ENCODE peak calls at places on chromosomes 4 and X, in ten cellular contexts. One of them, this sample, is unnamed. For H3K4me1, the result is how much of the 10 kb centered on the place peaks cover.

GRCh38 chr4:1355378-1355777 is 8.4 kb downstream of the UVSSA start:
- DNase-seq in ovary: no peak
- DNase-seq in HCT116: no peak
- DNase-seq in IMR-90: no peak
- DNase-seq in heart left ventricle: no peak
- DNase-seq in transverse colon: no peak
- DNase-seq in suprapubic skin: no peak
- DNase-seq in upper lobe of left lung: no peak
- DNase-seq in GM12878: no peak
- DNase-seq in testis: no peak
- DNase-seq in this sample: no peak

GRCh38 chr4:158845166-158846041 is 76.6 kb downstream of the FNIP2 start:
- DNase-seq in ovary: no peak
- DNase-seq in HCT116: no peak
- DNase-seq in IMR-90: no peak
- DNase-seq in heart left ventricle: no peak
- DNase-seq in transverse colon: no peak
- DNase-seq in suprapubic skin: no peak
- DNase-seq in upper lobe of left lung: peak
- DNase-seq in GM12878: no peak
- DNase-seq in testis: no peak
- DNase-seq in this sample: no peak

GRCh38 chrX:133783273-133783672 is 202.1 kb downstream of the GPC3 start:
- DNase-seq in ovary: no peak
- DNase-seq in HCT116: no peak
- DNase-seq in IMR-90: no peak
- DNase-seq in heart left ventricle: no peak
- DNase-seq in transverse colon: no peak
- DNase-seq in suprapubic skin: no peak
- DNase-seq in upper lobe of left lung: no peak
- DNase-seq in GM12878: peak
- DNase-seq in testis: no peak
- DNase-seq in this sample: no peak

GRCh38 chr4:32462944-32463343 is 1742.8 kb downstream of the PCDH7 start:
- DNase-seq in ovary: no peak
- DNase-seq in HCT116: peak
- DNase-seq in IMR-90: peak
- DNase-seq in heart left ventricle: no peak
- DNase-seq in transverse colon: no peak
- DNase-seq in suprapubic skin: no peak
- DNase-seq in upper lobe of left lung: no peak
- DNase-seq in GM12878: no peak
- DNase-seq in testis: peak
- DNase-seq in this sample: no peak

GRCh38 chrX:2500681-2501151 is at the start of the genes DHRSX and ZBED1:
- DNase-seq in ovary: peak
- DNase-seq in HCT116: no peak
- DNase-seq in IMR-90: no peak
- DNase-seq in heart left ventricle: peak
- DNase-seq in transverse colon: peak
- DNase-seq in suprapubic skin: no peak
- DNase-seq in upper lobe of left lung: peak
- DNase-seq in GM12878: no peak
- DNase-seq in testis: no peak
- DNase-seq in this sample: peak

GRCh38 chrX:19857131-19857530 is 30.3 kb downstream of the SH3KBP1 start:
- DNase-seq in ovary: no peak
- DNase-seq in HCT116: no peak
- DNase-seq in IMR-90: no peak
- DNase-seq in heart left ventricle: no peak
- DNase-seq in transverse colon: no peak
- DNase-seq in suprapubic skin: no peak
- DNase-seq in upper lobe of left lung: no peak
- DNase-seq in GM12878: no peak
- DNase-seq in testis: no peak
- DNase-seq in this sample: no peak

GRCh38 chr4:87669373-87669772 is 19.3 kb downstream of the DMP1 start:
- DNase-seq in ovary: no peak
- DNase-seq in HCT116: no peak
- DNase-seq in IMR-90: no peak
- DNase-seq in heart left ventricle: no peak
- DNase-seq in transverse colon: no peak
- DNase-seq in suprapubic skin: no peak
- DNase-seq in upper lobe of left lung: no peak
- DNase-seq in GM12878: no peak
- DNase-seq in testis: no peak
- DNase-seq in this sample: no peak

GRCh38 chr4:154916068-154916467 is 135.0 kb downstream of the RBM46 start:
- DNase-seq in ovary: no peak
- DNase-seq in HCT116: no peak
- DNase-seq in IMR-90: no peak
- DNase-seq in heart left ventricle: no peak
- DNase-seq in transverse colon: no peak
- DNase-seq in suprapubic skin: no peak
- DNase-seq in upper lobe of left lung: no peak
- DNase-seq in GM12878: no peak
- DNase-seq in testis: no peak
- DNase-seq in this sample: no peak

GRCh38 chrX:135596495-135596894 is 76.0 kb downstream of the INTS6L start:
- DNase-seq in ovary: no peak
- DNase-seq in HCT116: peak
- DNase-seq in IMR-90: peak
- DNase-seq in heart left ventricle: peak
- DNase-seq in transverse colon: peak
- DNase-seq in suprapubic skin: no peak
- DNase-seq in upper lobe of left lung: no peak
- DNase-seq in GM12878: no peak
- DNase-seq in testis: peak
- DNase-seq in this sample: peak

GRCh38 chr4:104868942-104869341 is 277.7 kb upstream of the TET2 start:
- DNase-seq in ovary: no peak
- DNase-seq in HCT116: no peak
- DNase-seq in IMR-90: no peak
- DNase-seq in heart left ventricle: no peak
- DNase-seq in transverse colon: no peak
- DNase-seq in suprapubic skin: no peak
- DNase-seq in upper lobe of left lung: no peak
- DNase-seq in GM12878: peak
- DNase-seq in testis: no peak
- DNase-seq in this sample: no peak

GRCh38 chrX:17846045-17846444 is 15.1 kb downstream of the RAI2 start:
- DNase-seq in ovary: no peak
- DNase-seq in HCT116: no peak
- DNase-seq in IMR-90: no peak
- DNase-seq in heart left ventricle: no peak
- DNase-seq in transverse colon: no peak
- DNase-seq in suprapubic skin: no peak
- DNase-seq in upper lobe of left lung: peak
- DNase-seq in GM12878: no peak
- DNase-seq in testis: no peak
- DNase-seq in this sample: no peak

GRCh38 chr4:36316544-36317082 is 35.2 kb downstream of the DTHD1 start:
- DNase-seq in ovary: no peak
- DNase-seq in HCT116: no peak
- DNase-seq in IMR-90: peak
- DNase-seq in heart left ventricle: no peak
- DNase-seq in transverse colon: no peak
- DNase-seq in suprapubic skin: no peak
- DNase-seq in upper lobe of left lung: no peak
- DNase-seq in GM12878: no peak
- DNase-seq in testis: no peak
- DNase-seq in this sample: no peak

GRCh38 chrX:3550160-3550765 is 163.2 kb downstream of the PRKX start:
- DNase-seq in ovary: no peak
- DNase-seq in HCT116: no peak
- DNase-seq in IMR-90: no peak
- DNase-seq in heart left ventricle: no peak
- DNase-seq in transverse colon: peak
- DNase-seq in suprapubic skin: no peak
- DNase-seq in upper lobe of left lung: no peak
- DNase-seq in GM12878: no peak
- DNase-seq in testis: no peak
- DNase-seq in this sample: no peak

GRCh38 chrX:139204576-139204902 is 326.0 kb upstream of the F9 start:
- DNase-seq in ovary: no peak
- DNase-seq in HCT116: no peak
- DNase-seq in IMR-90: no peak
- DNase-seq in heart left ventricle: no peak
- DNase-seq in transverse colon: no peak
- DNase-seq in suprapubic skin: no peak
- DNase-seq in upper lobe of left lung: no peak
- DNase-seq in GM12878: no peak
- DNase-seq in testis: no peak
- DNase-seq in this sample: no peak

GRCh38 chr4:136400829-136401228 is 1131.5 kb downstream of the PCDH18 start:
- DNase-seq in ovary: no peak
- DNase-seq in HCT116: no peak
- DNase-seq in IMR-90: no peak
- DNase-seq in heart left ventricle: no peak
- DNase-seq in transverse colon: no peak
- DNase-seq in suprapubic skin: no peak
- DNase-seq in upper lobe of left lung: no peak
- DNase-seq in GM12878: no peak
- DNase-seq in testis: no peak
- DNase-seq in this sample: no peak
- TF ChIP-seq CTCF in ovary: no peak
- TF ChIP-seq CTCF in HCT116: no peak
- TF ChIP-seq CTCF in IMR-90: no peak
- TF ChIP-seq CTCF in heart left ventricle: no peak
- TF ChIP-seq CTCF in transverse colon: no peak
- TF ChIP-seq CTCF in suprapubic skin: no peak
- TF ChIP-seq CTCF in upper lobe of left lung: no peak
- TF ChIP-seq CTCF in GM12878: no peak
- TF ChIP-seq CTCF in testis: no peak
- TF ChIP-seq CTCF in this sample: no peak

GRCh38 chrX:65695849-65696248 is 28.4 kb downstream of the MSN start:
- DNase-seq in ovary: no peak
- DNase-seq in HCT116: no peak
- DNase-seq in IMR-90: no peak
- DNase-seq in heart left ventricle: no peak
- DNase-seq in transverse colon: no peak
- DNase-seq in suprapubic skin: no peak
- DNase-seq in upper lobe of left lung: no peak
- DNase-seq in GM12878: no peak
- DNase-seq in testis: no peak
- DNase-seq in this sample: no peak

GRCh38 chrX:65696613-65697012 is 29.2 kb downstream of the MSN start:
- DNase-seq in ovary: no peak
- DNase-seq in HCT116: no peak
- DNase-seq in IMR-90: no peak
- DNase-seq in heart left ventricle: no peak
- DNase-seq in transverse colon: no peak
- DNase-seq in suprapubic skin: no peak
- DNase-seq in upper lobe of left lung: no peak
- DNase-seq in GM12878: no peak
- DNase-seq in testis: no peak
- DNase-seq in this sample: no peak

GRCh38 chrX:65697173-65697572 is 29.7 kb downstream of the MSN start:
- DNase-seq in ovary: no peak
- DNase-seq in HCT116: no peak
- DNase-seq in IMR-90: peak
- DNase-seq in heart left ventricle: no peak
- DNase-seq in transverse colon: no peak
- DNase-seq in suprapubic skin: no peak
- DNase-seq in upper lobe of left lung: no peak
- DNase-seq in GM12878: no peak
- DNase-seq in testis: no peak
- DNase-seq in this sample: no peak

GRCh38 chrX:65702956-65703355 is 35.5 kb downstream of the MSN start:
- DNase-seq in ovary: no peak
- DNase-seq in HCT116: no peak
- DNase-seq in IMR-90: no peak
- DNase-seq in heart left ventricle: no peak
- DNase-seq in transverse colon: no peak
- DNase-seq in suprapubic skin: no peak
- DNase-seq in upper lobe of left lung: no peak
- DNase-seq in GM12878: no peak
- DNase-seq in testis: no peak
- DNase-seq in this sample: no peak

GRCh38 chrX:65697915-65698796 is 30.7 kb downstream of the MSN start:
- DNase-seq in ovary: no peak
- DNase-seq in HCT116: no peak
- DNase-seq in IMR-90: no peak
- DNase-seq in heart left ventricle: peak
- DNase-seq in transverse colon: peak
- DNase-seq in suprapubic skin: no peak
- DNase-seq in upper lobe of left lung: peak
- DNase-seq in GM12878: peak
- DNase-seq in testis: no peak
- DNase-seq in this sample: peak
- H3K4me1 ChIP-seq in ovary: under half
- H3K4me1 ChIP-seq in HCT116: under half
- H3K4me1 ChIP-seq in IMR-90: under half
- H3K4me1 ChIP-seq in heart left ventricle: half or more
- H3K4me1 ChIP-seq in transverse colon: under half
- H3K4me1 ChIP-seq in suprapubic skin: under half
- H3K4me1 ChIP-seq in upper lobe of left lung: half or more
- H3K4me1 ChIP-seq in GM12878: half or more
- H3K4me1 ChIP-seq in testis: under half
- H3K4me1 ChIP-seq in this sample: under half

DNA sequence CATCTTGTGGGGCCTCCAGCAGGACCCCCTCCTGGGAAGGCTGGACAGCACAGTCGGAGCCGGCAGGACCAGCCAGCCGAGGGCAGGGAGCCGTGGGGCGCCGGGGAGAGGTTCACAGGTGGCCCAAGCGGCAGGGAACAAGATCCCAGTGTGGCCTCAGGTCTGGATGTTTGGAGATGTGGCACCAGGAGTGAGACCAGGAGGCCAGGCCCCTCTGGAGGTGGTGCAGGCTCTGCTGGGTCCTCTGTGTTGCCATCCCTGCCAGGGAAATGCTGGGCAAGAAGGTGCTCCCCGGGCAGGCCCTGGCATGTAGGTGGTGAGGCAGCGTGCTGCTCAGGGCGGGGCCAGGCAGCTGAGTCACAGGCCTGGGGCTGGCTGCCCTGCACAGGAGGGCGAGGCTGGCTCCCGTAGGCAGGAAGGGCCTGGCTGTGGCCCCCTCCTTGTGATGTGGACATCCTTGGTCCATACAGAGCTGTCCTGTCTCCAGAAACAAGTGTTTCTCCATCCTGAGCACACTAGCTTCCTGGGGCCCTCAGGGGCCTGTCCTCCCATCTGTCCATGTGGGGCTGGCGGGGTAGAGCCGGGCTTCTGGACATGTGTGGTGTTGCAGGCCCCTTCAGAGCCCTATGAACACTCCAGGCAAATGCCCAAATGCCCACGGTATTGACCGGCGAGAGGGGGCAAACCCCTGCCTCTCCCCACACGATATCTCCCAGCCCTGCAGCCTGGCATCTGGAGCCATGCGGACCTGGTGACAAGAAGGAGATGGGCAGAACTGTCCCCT is 4.8 kb upstream of the HGFAC start:
- DNase-seq in ovary: no peak
- DNase-seq in HCT116: peak
- DNase-seq in IMR-90: peak
- DNase-seq in heart left ventricle: no peak
- DNase-seq in transverse colon: peak
- DNase-seq in suprapubic skin: no peak
- DNase-seq in upper lobe of left lung: peak
- DNase-seq in GM12878: peak
- DNase-seq in testis: no peak
- DNase-seq in this sample: peak
- TF ChIP-seq POLR2A in ovary: no peak
- TF ChIP-seq POLR2A in HCT116: peak
- TF ChIP-seq POLR2A in IMR-90: no peak
- TF ChIP-seq POLR2A in heart left ventricle: no peak
- TF ChIP-seq POLR2A in transverse colon: no peak
- TF ChIP-seq POLR2A in suprapubic skin: no peak
- TF ChIP-seq POLR2A in upper lobe of left lung: no peak
- TF ChIP-seq POLR2A in GM12878: no peak
- TF ChIP-seq POLR2A in testis: no peak
- TF ChIP-seq POLR2A in this sample: no peak

GRCh38 chrX:136735604-136736003 is 45.1 kb downstream of the ARHGEF6 start:
- DNase-seq in ovary: no peak
- DNase-seq in HCT116: no peak
- DNase-seq in IMR-90: no peak
- DNase-seq in heart left ventricle: no peak
- DNase-seq in transverse colon: no peak
- DNase-seq in suprapubic skin: no peak
- DNase-seq in upper lobe of left lung: no peak
- DNase-seq in GM12878: no peak
- DNase-seq in testis: no peak
- DNase-seq in this sample: no peak
- TF ChIP-seq CTCF in ovary: no peak
- TF ChIP-seq CTCF in HCT116: no peak
- TF ChIP-seq CTCF in IMR-90: no peak
- TF ChIP-seq CTCF in heart left ventricle: no peak
- TF ChIP-seq CTCF in transverse colon: no peak
- TF ChIP-seq CTCF in suprapubic skin: no peak
- TF ChIP-seq CTCF in upper lobe of left lung: no peak
- TF ChIP-seq CTCF in GM12878: no peak
- TF ChIP-seq CTCF in testis: no peak
- TF ChIP-seq CTCF in this sample: no peak